ENCODE peak calls at places on chromosomes 16 and 17, in ten cellular contexts. One of them, this sample, is unnamed.
A peak's percentile ranks its signal among the peaks of the same experiment; 100 is the strongest.

GRCh38 chr17:31048142-31048541 is 46.6 kb upstream of the NF1 start:
- DNase-seq in choroid plexus epithelial cell: no peak
- DNase-seq in NCI-H446 treated with DMSO at 0.1 percent for 48 hours: no peak
- DNase-seq in stimulated activated CD4-positive, alpha-beta T cell treated with anti-CD3 and anti-CD28 coated beads, Interleukin-1b, Interleukin-23, amount 100 ng/mL, for 1 hour: no peak
- DNase-seq in pancreas: no peak
- DNase-seq in SK-N-SH: no peak
- DNase-seq in activated CD4-positive, alpha-beta T cell treated with anti-CD3 and anti-CD28 coated beads for 48 hours: no peak
- DNase-seq in kidney glomerular epithelial cell: no peak
- DNase-seq in activated naive CD4-positive, alpha-beta T cell: no peak
- DNase-seq in stimulated activated CD8-positive, alpha-beta memory T cell treated with anti-CD3 and anti-CD28 coated beads, Interleukin-7, amount 100 ng/mL, for 1 hour: no peak
- DNase-seq in this sample: no peak

GRCh38 chr17:43915561-43915960 is 8.2 kb upstream of the MPP2 start:
- DNase-seq in choroid plexus epithelial cell: no peak
- DNase-seq in NCI-H446 treated with DMSO at 0.1 percent for 48 hours: no peak
- DNase-seq in stimulated activated CD4-positive, alpha-beta T cell treated with anti-CD3 and anti-CD28 coated beads, Interleukin-1b, Interleukin-23, amount 100 ng/mL, for 1 hour: no peak
- DNase-seq in pancreas: no peak
- DNase-seq in SK-N-SH: no peak
- DNase-seq in activated CD4-positive, alpha-beta T cell treated with anti-CD3 and anti-CD28 coated beads for 48 hours: no peak
- DNase-seq in kidney glomerular epithelial cell: no peak
- DNase-seq in activated naive CD4-positive, alpha-beta T cell: no peak
- DNase-seq in stimulated activated CD8-positive, alpha-beta memory T cell treated with anti-CD3 and anti-CD28 coated beads, Interleukin-7, amount 100 ng/mL, for 1 hour: no peak
- DNase-seq in this sample: no peak

GRCh38 chr16:3819741-3820724 is 60.5 kb downstream of the CREBBP start:
- DNase-seq in choroid plexus epithelial cell: peak; percentile 97
- DNase-seq in NCI-H446 treated with DMSO at 0.1 percent for 48 hours: peak; percentile 76
- DNase-seq in stimulated activated CD4-positive, alpha-beta T cell treated with anti-CD3 and anti-CD28 coated beads, Interleukin-1b, Interleukin-23, amount 100 ng/mL, for 1 hour: no peak
- DNase-seq in pancreas: peak; percentile 53
- DNase-seq in SK-N-SH: peak; percentile 79
- DNase-seq in activated CD4-positive, alpha-beta T cell treated with anti-CD3 and anti-CD28 coated beads for 48 hours: no peak
- DNase-seq in kidney glomerular epithelial cell: peak; percentile 89
- DNase-seq in activated naive CD4-positive, alpha-beta T cell: no peak
- DNase-seq in stimulated activated CD8-positive, alpha-beta memory T cell treated with anti-CD3 and anti-CD28 coated beads, Interleukin-7, amount 100 ng/mL, for 1 hour: no peak
- DNase-seq in this sample: no peak

GRCh38 chr17:80284631-80285030 is 24.0 kb downstream of the RNF213 start:
- DNase-seq in choroid plexus epithelial cell: no peak
- DNase-seq in NCI-H446 treated with DMSO at 0.1 percent for 48 hours: no peak
- DNase-seq in stimulated activated CD4-positive, alpha-beta T cell treated with anti-CD3 and anti-CD28 coated beads, Interleukin-1b, Interleukin-23, amount 100 ng/mL, for 1 hour: no peak
- DNase-seq in pancreas: no peak
- DNase-seq in SK-N-SH: peak; percentile 52
- DNase-seq in activated CD4-positive, alpha-beta T cell treated with anti-CD3 and anti-CD28 coated beads for 48 hours: peak; percentile 48
- DNase-seq in kidney glomerular epithelial cell: no peak
- DNase-seq in activated naive CD4-positive, alpha-beta T cell: no peak
- DNase-seq in stimulated activated CD8-positive, alpha-beta memory T cell treated with anti-CD3 and anti-CD28 coated beads, Interleukin-7, amount 100 ng/mL, for 1 hour: no peak
- DNase-seq in this sample: peak; percentile 84

GRCh38 chr17:80947200-80947940 is 44.3 kb upstream of the CHMP6 start:
- DNase-seq in choroid plexus epithelial cell: no peak
- DNase-seq in NCI-H446 treated with DMSO at 0.1 percent for 48 hours: no peak
- DNase-seq in stimulated activated CD4-positive, alpha-beta T cell treated with anti-CD3 and anti-CD28 coated beads, Interleukin-1b, Interleukin-23, amount 100 ng/mL, for 1 hour: no peak
- DNase-seq in pancreas: no peak
- DNase-seq in SK-N-SH: no peak
- DNase-seq in activated CD4-positive, alpha-beta T cell treated with anti-CD3 and anti-CD28 coated beads for 48 hours: no peak
- DNase-seq in kidney glomerular epithelial cell: no peak
- DNase-seq in activated naive CD4-positive, alpha-beta T cell: no peak
- DNase-seq in stimulated activated CD8-positive, alpha-beta memory T cell treated with anti-CD3 and anti-CD28 coated beads, Interleukin-7, amount 100 ng/mL, for 1 hour: no peak
- DNase-seq in this sample: no peak

GRCh38 chr17:51144266-51145022 is 8.9 kb upstream of the NME1 start:
- DNase-seq in choroid plexus epithelial cell: no peak
- DNase-seq in NCI-H446 treated with DMSO at 0.1 percent for 48 hours: no peak
- DNase-seq in stimulated activated CD4-positive, alpha-beta T cell treated with anti-CD3 and anti-CD28 coated beads, Interleukin-1b, Interleukin-23, amount 100 ng/mL, for 1 hour: no peak
- DNase-seq in pancreas: no peak
- DNase-seq in SK-N-SH: no peak
- DNase-seq in activated CD4-positive, alpha-beta T cell treated with anti-CD3 and anti-CD28 coated beads for 48 hours: no peak
- DNase-seq in kidney glomerular epithelial cell: no peak
- DNase-seq in activated naive CD4-positive, alpha-beta T cell: no peak
- DNase-seq in stimulated activated CD8-positive, alpha-beta memory T cell treated with anti-CD3 and anti-CD28 coated beads, Interleukin-7, amount 100 ng/mL, for 1 hour: no peak
- DNase-seq in this sample: peak; percentile 25

GRCh38 chr17:31497994-31498826 is 106.7 kb downstream of the RAB11FIP4 start:
- DNase-seq in choroid plexus epithelial cell: no peak
- DNase-seq in NCI-H446 treated with DMSO at 0.1 percent for 48 hours: no peak
- DNase-seq in stimulated activated CD4-positive, alpha-beta T cell treated with anti-CD3 and anti-CD28 coated beads, Interleukin-1b, Interleukin-23, amount 100 ng/mL, for 1 hour: no peak
- DNase-seq in pancreas: no peak
- DNase-seq in SK-N-SH: no peak
- DNase-seq in activated CD4-positive, alpha-beta T cell treated with anti-CD3 and anti-CD28 coated beads for 48 hours: no peak
- DNase-seq in kidney glomerular epithelial cell: no peak
- DNase-seq in activated naive CD4-positive, alpha-beta T cell: no peak
- DNase-seq in stimulated activated CD8-positive, alpha-beta memory T cell treated with anti-CD3 and anti-CD28 coated beads, Interleukin-7, amount 100 ng/mL, for 1 hour: no peak
- DNase-seq in this sample: no peak

GRCh38 chr16:66568355-66568754 is 2.1 kb downstream of the CMTM1 start:
- DNase-seq in choroid plexus epithelial cell: peak; percentile 49
- DNase-seq in NCI-H446 treated with DMSO at 0.1 percent for 48 hours: no peak
- DNase-seq in stimulated activated CD4-positive, alpha-beta T cell treated with anti-CD3 and anti-CD28 coated beads, Interleukin-1b, Interleukin-23, amount 100 ng/mL, for 1 hour: no peak
- DNase-seq in pancreas: no peak
- DNase-seq in SK-N-SH: no peak
- DNase-seq in activated CD4-positive, alpha-beta T cell treated with anti-CD3 and anti-CD28 coated beads for 48 hours: no peak
- DNase-seq in kidney glomerular epithelial cell: no peak
- DNase-seq in activated naive CD4-positive, alpha-beta T cell: no peak
- DNase-seq in stimulated activated CD8-positive, alpha-beta memory T cell treated with anti-CD3 and anti-CD28 coated beads, Interleukin-7, amount 100 ng/mL, for 1 hour: no peak
- DNase-seq in this sample: no peak

GRCh38 chr16:84718-85452 is 6.9 kb downstream of the MPG start:
- DNase-seq in choroid plexus epithelial cell: peak; percentile 88
- DNase-seq in NCI-H446 treated with DMSO at 0.1 percent for 48 hours: no peak
- DNase-seq in stimulated activated CD4-positive, alpha-beta T cell treated with anti-CD3 and anti-CD28 coated beads, Interleukin-1b, Interleukin-23, amount 100 ng/mL, for 1 hour: no peak
- DNase-seq in pancreas: no peak
- DNase-seq in SK-N-SH: no peak
- DNase-seq in activated CD4-positive, alpha-beta T cell treated with anti-CD3 and anti-CD28 coated beads for 48 hours: peak; percentile 74
- DNase-seq in kidney glomerular epithelial cell: peak; percentile 98
- DNase-seq in activated naive CD4-positive, alpha-beta T cell: no peak
- DNase-seq in stimulated activated CD8-positive, alpha-beta memory T cell treated with anti-CD3 and anti-CD28 coated beads, Interleukin-7, amount 100 ng/mL, for 1 hour: no peak
- DNase-seq in this sample: no peak

GRCh38 chr17:17540278-17540906 is 44.2 kb upstream of the RASD1 start:
- DNase-seq in choroid plexus epithelial cell: no peak
- DNase-seq in NCI-H446 treated with DMSO at 0.1 percent for 48 hours: no peak
- DNase-seq in stimulated activated CD4-positive, alpha-beta T cell treated with anti-CD3 and anti-CD28 coated beads, Interleukin-1b, Interleukin-23, amount 100 ng/mL, for 1 hour: no peak
- DNase-seq in pancreas: no peak
- DNase-seq in SK-N-SH: peak; percentile 55
- DNase-seq in activated CD4-positive, alpha-beta T cell treated with anti-CD3 and anti-CD28 coated beads for 48 hours: no peak
- DNase-seq in kidney glomerular epithelial cell: no peak
- DNase-seq in activated naive CD4-positive, alpha-beta T cell: no peak
- DNase-seq in stimulated activated CD8-positive, alpha-beta memory T cell treated with anti-CD3 and anti-CD28 coated beads, Interleukin-7, amount 100 ng/mL, for 1 hour: no peak
- DNase-seq in this sample: peak; percentile 84

GRCh38 chr17:7294614-7295153 is at the start of gene YBX2:
- DNase-seq in choroid plexus epithelial cell: peak; percentile 19
- DNase-seq in NCI-H446 treated with DMSO at 0.1 percent for 48 hours: peak; percentile 74
- DNase-seq in stimulated activated CD4-positive, alpha-beta T cell treated with anti-CD3 and anti-CD28 coated beads, Interleukin-1b, Interleukin-23, amount 100 ng/mL, for 1 hour: peak; percentile 54
- DNase-seq in pancreas: peak; percentile 79
- DNase-seq in SK-N-SH: peak; percentile 97
- DNase-seq in activated CD4-positive, alpha-beta T cell treated with anti-CD3 and anti-CD28 coated beads for 48 hours: peak; percentile 87
- DNase-seq in kidney glomerular epithelial cell: no peak
- DNase-seq in activated naive CD4-positive, alpha-beta T cell: peak; percentile 37
- DNase-seq in stimulated activated CD8-positive, alpha-beta memory T cell treated with anti-CD3 and anti-CD28 coated beads, Interleukin-7, amount 100 ng/mL, for 1 hour: no peak
- DNase-seq in this sample: peak; percentile 100

GRCh38 chr17:64084940-64085649 is 44.8 kb downstream of the ERN1 start:
- DNase-seq in choroid plexus epithelial cell: peak; percentile 34
- DNase-seq in NCI-H446 treated with DMSO at 0.1 percent for 48 hours: no peak
- DNase-seq in stimulated activated CD4-positive, alpha-beta T cell treated with anti-CD3 and anti-CD28 coated beads, Interleukin-1b, Interleukin-23, amount 100 ng/mL, for 1 hour: no peak
- DNase-seq in pancreas: no peak
- DNase-seq in SK-N-SH: no peak
- DNase-seq in activated CD4-positive, alpha-beta T cell treated with anti-CD3 and anti-CD28 coated beads for 48 hours: no peak
- DNase-seq in kidney glomerular epithelial cell: no peak
- DNase-seq in activated naive CD4-positive, alpha-beta T cell: no peak
- DNase-seq in stimulated activated CD8-positive, alpha-beta memory T cell treated with anti-CD3 and anti-CD28 coated beads, Interleukin-7, amount 100 ng/mL, for 1 hour: no peak
- DNase-seq in this sample: no peak

GRCh38 chr17:7841309-7841621 is 7.2 kb downstream of the KDM6B start:
- DNase-seq in choroid plexus epithelial cell: no peak
- DNase-seq in NCI-H446 treated with DMSO at 0.1 percent for 48 hours: no peak
- DNase-seq in stimulated activated CD4-positive, alpha-beta T cell treated with anti-CD3 and anti-CD28 coated beads, Interleukin-1b, Interleukin-23, amount 100 ng/mL, for 1 hour: no peak
- DNase-seq in pancreas: no peak
- DNase-seq in SK-N-SH: no peak
- DNase-seq in activated CD4-positive, alpha-beta T cell treated with anti-CD3 and anti-CD28 coated beads for 48 hours: no peak
- DNase-seq in kidney glomerular epithelial cell: no peak
- DNase-seq in activated naive CD4-positive, alpha-beta T cell: no peak
- DNase-seq in stimulated activated CD8-positive, alpha-beta memory T cell treated with anti-CD3 and anti-CD28 coated beads, Interleukin-7, amount 100 ng/mL, for 1 hour: no peak
- DNase-seq in this sample: peak; percentile 37

GRCh38 chr17:7293821-7294613 is 422 bp downstream of the YBX2 start:
- DNase-seq in choroid plexus epithelial cell: no peak
- DNase-seq in NCI-H446 treated with DMSO at 0.1 percent for 48 hours: no peak
- DNase-seq in stimulated activated CD4-positive, alpha-beta T cell treated with anti-CD3 and anti-CD28 coated beads, Interleukin-1b, Interleukin-23, amount 100 ng/mL, for 1 hour: no peak
- DNase-seq in pancreas: peak; percentile 57
- DNase-seq in SK-N-SH: peak; percentile 52
- DNase-seq in activated CD4-positive, alpha-beta T cell treated with anti-CD3 and anti-CD28 coated beads for 48 hours: peak; percentile 43
- DNase-seq in kidney glomerular epithelial cell: no peak
- DNase-seq in activated naive CD4-positive, alpha-beta T cell: no peak
- DNase-seq in stimulated activated CD8-positive, alpha-beta memory T cell treated with anti-CD3 and anti-CD28 coated beads, Interleukin-7, amount 100 ng/mL, for 1 hour: no peak
- DNase-seq in this sample: peak; percentile 95

GRCh38 chr17:19736071-19736470 is 12.0 kb downstream of the ALDH3A1 start:
- DNase-seq in choroid plexus epithelial cell: no peak
- DNase-seq in NCI-H446 treated with DMSO at 0.1 percent for 48 hours: no peak
- DNase-seq in stimulated activated CD4-positive, alpha-beta T cell treated with anti-CD3 and anti-CD28 coated beads, Interleukin-1b, Interleukin-23, amount 100 ng/mL, for 1 hour: no peak
- DNase-seq in pancreas: no peak
- DNase-seq in SK-N-SH: no peak
- DNase-seq in activated CD4-positive, alpha-beta T cell treated with anti-CD3 and anti-CD28 coated beads for 48 hours: no peak
- DNase-seq in kidney glomerular epithelial cell: no peak
- DNase-seq in activated naive CD4-positive, alpha-beta T cell: no peak
- DNase-seq in stimulated activated CD8-positive, alpha-beta memory T cell treated with anti-CD3 and anti-CD28 coated beads, Interleukin-7, amount 100 ng/mL, for 1 hour: no peak
- DNase-seq in this sample: no peak

GRCh38 chr16:71927383-71927782 is 32.1 kb downstream of the IST1 start:
- DNase-seq in choroid plexus epithelial cell: peak; percentile 92
- DNase-seq in NCI-H446 treated with DMSO at 0.1 percent for 48 hours: peak; percentile 69
- DNase-seq in stimulated activated CD4-positive, alpha-beta T cell treated with anti-CD3 and anti-CD28 coated beads, Interleukin-1b, Interleukin-23, amount 100 ng/mL, for 1 hour: no peak
- DNase-seq in pancreas: no peak
- DNase-seq in SK-N-SH: no peak
- DNase-seq in activated CD4-positive, alpha-beta T cell treated with anti-CD3 and anti-CD28 coated beads for 48 hours: no peak
- DNase-seq in kidney glomerular epithelial cell: peak; percentile 64
- DNase-seq in activated naive CD4-positive, alpha-beta T cell: no peak
- DNase-seq in stimulated activated CD8-positive, alpha-beta memory T cell treated with anti-CD3 and anti-CD28 coated beads, Interleukin-7, amount 100 ng/mL, for 1 hour: no peak
- DNase-seq in this sample: no peak

GRCh38 chr16:82867425-82867824 is 240.7 kb downstream of the CDH13 start:
- DNase-seq in choroid plexus epithelial cell: peak; percentile 23
- DNase-seq in NCI-H446 treated with DMSO at 0.1 percent for 48 hours: no peak
- DNase-seq in stimulated activated CD4-positive, alpha-beta T cell treated with anti-CD3 and anti-CD28 coated beads, Interleukin-1b, Interleukin-23, amount 100 ng/mL, for 1 hour: no peak
- DNase-seq in pancreas: peak; percentile 11
- DNase-seq in SK-N-SH: no peak
- DNase-seq in activated CD4-positive, alpha-beta T cell treated with anti-CD3 and anti-CD28 coated beads for 48 hours: no peak
- DNase-seq in kidney glomerular epithelial cell: no peak
- DNase-seq in activated naive CD4-positive, alpha-beta T cell: no peak
- DNase-seq in stimulated activated CD8-positive, alpha-beta memory T cell treated with anti-CD3 and anti-CD28 coated beads, Interleukin-7, amount 100 ng/mL, for 1 hour: no peak
- DNase-seq in this sample: no peak

GRCh38 chr16:66911112-66911511 is 7.6 kb downstream of the CDH16 start:
- DNase-seq in choroid plexus epithelial cell: no peak
- DNase-seq in NCI-H446 treated with DMSO at 0.1 percent for 48 hours: no peak
- DNase-seq in stimulated activated CD4-positive, alpha-beta T cell treated with anti-CD3 and anti-CD28 coated beads, Interleukin-1b, Interleukin-23, amount 100 ng/mL, for 1 hour: no peak
- DNase-seq in pancreas: no peak
- DNase-seq in SK-N-SH: no peak
- DNase-seq in activated CD4-positive, alpha-beta T cell treated with anti-CD3 and anti-CD28 coated beads for 48 hours: peak; percentile 31
- DNase-seq in kidney glomerular epithelial cell: no peak
- DNase-seq in activated naive CD4-positive, alpha-beta T cell: no peak
- DNase-seq in stimulated activated CD8-positive, alpha-beta memory T cell treated with anti-CD3 and anti-CD28 coated beads, Interleukin-7, amount 100 ng/mL, for 1 hour: no peak
- DNase-seq in this sample: peak; percentile 41